ENCODE peak calls at places on chromosomes 7 and 10, in six cellular contexts. G is H9, O is tibial artery, S is heart right ventricle, M is IMR-90, L is cardiac muscle cell. K is an unnamed sample. For H3K27me3 and H3K4me1, the result is how much of the 10 kb centered on the place peaks cover.

GRCh38 chr10:102646610-102647432 is 2.5 kb downstream of the TRIM8 start:
- DNase-seq in G (no peak), O (peak), S (no peak), M (peak), L (peak), K (peak)

GRCh38 chr10:88114368-88114767 is 250.9 kb downstream of the PTEN start:
- DNase-seq in G (peak), O (peak), S (peak), M (peak), L (peak), K (no peak)

GRCh38 chr10:80356563-80356999 is at the start of the genes DYDC1 and DYDC2:
- DNase-seq in G (peak), O (no peak), S (peak), M (no peak), L (peak), K (peak)

GRCh38 chr10:66747451-66747850 is 178.4 kb upstream of the LRRTM3 start:
- DNase-seq in G (no peak), O (no peak), S (no peak), M (peak), L (peak), K (no peak)

GRCh38 chr7:130490888-130491771 is 755 bp upstream of the MEST start:
- DNase-seq in G (peak), O (no peak), S (peak), M (peak), L (peak), K (peak)

GRCh38 chr10:92822060-92822634 is 26.2 kb upstream of the EXOC6 start:
- DNase-seq in G (no peak), O (no peak), S (no peak), M (peak), L (peak), K (no peak)

GRCh38 chr7:120311028-120311788 is 38.2 kb downstream of the KCND2 start:
- DNase-seq in G (no peak), O (no peak), S (no peak), M (no peak), L (no peak), K (no peak)

GRCh38 chr7:23971031-23971430 is 261.0 kb downstream of the STK31 start:
- DNase-seq in G (no peak), O (no peak), S (no peak), M (no peak), L (no peak), K (no peak)

GRCh38 chr10:86229378-86229777 is 137.2 kb downstream of the GRID1 start:
- DNase-seq in G (no peak), O (no peak), S (no peak), M (no peak), L (no peak), K (no peak)

GRCh38 chr7:70408891-70409290 is 723.1 kb upstream of the GALNT17 start:
- DNase-seq in G (no peak), O (no peak), S (no peak), M (no peak), L (no peak), K (no peak)

GRCh38 chr10:58842860-58843376 is 330.2 kb downstream of the BICC1 start:
- DNase-seq in G (no peak), O (no peak), S (no peak), M (peak), L (no peak), K (no peak)

GRCh38 chr10:86600296-86600695 is 54.1 kb upstream of the OPN4 start:
- DNase-seq in G (no peak), O (no peak), S (no peak), M (no peak), L (no peak), K (no peak)

GRCh38 chr7:99137418-99138180 is 6.3 kb downstream of the SMURF1 start:
- DNase-seq in G (peak), O (no peak), S (no peak), M (peak), L (peak), K (no peak)

GRCh38 chr10:15817407-15818046 is 42.8 kb downstream of the MINDY3 start:
- DNase-seq in G (no peak), O (no peak), S (no peak), M (peak), L (peak), K (no peak)

GRCh38 chr7:131688738-131689661 is 132.6 kb upstream of the PODXL start:
- DNase-seq in G (peak), O (peak), S (peak), M (peak), L (peak), K (peak)

GRCh38 chr10:132674311-132674710 is 111.6 kb downstream of the NKX6-2 start:
- DNase-seq in G (peak), O (no peak), S (no peak), M (no peak), L (no peak), K (no peak)

GRCh38 chr7:145848691-145849090 is 267.9 kb upstream of the CNTNAP2 start:
- DNase-seq in G (peak), O (no peak), S (no peak), M (no peak), L (no peak), K (no peak)

GRCh38 chr7:139660317-139661042 is 117.3 kb downstream of the HIPK2 start:
- DNase-seq in G (no peak), O (no peak), S (no peak), M (no peak), L (no peak), K (peak)

GRCh38 chr10:67815571-67816059 is 22.4 kb downstream of the DNAJC12 start:
- DNase-seq in G (no peak), O (no peak), S (no peak), M (peak), L (peak), K (peak)

GRCh38 chr10:52394246-52394645 is 80.2 kb downstream of the DKK1 start:
- DNase-seq in G (no peak), O (no peak), S (no peak), M (no peak), L (no peak), K (no peak)

GRCh38 chr7:1105189-1105588 is 17.3 kb downstream of the GPER1 start:
- DNase-seq in G (no peak), O (no peak), S (no peak), M (no peak), L (no peak), K (no peak)

GRCh38 chr7:131513245-131514061 is 43.0 kb downstream of the PODXL start:
- DNase-seq in G (peak), O (peak), S (peak), M (peak), L (peak), K (peak)

GRCh38 chr10:79930267-79930666 is 18.6 kb downstream of the SFTPD start:
- DNase-seq in G (no peak), O (no peak), S (no peak), M (no peak), L (no peak), K (no peak)

DNA sequence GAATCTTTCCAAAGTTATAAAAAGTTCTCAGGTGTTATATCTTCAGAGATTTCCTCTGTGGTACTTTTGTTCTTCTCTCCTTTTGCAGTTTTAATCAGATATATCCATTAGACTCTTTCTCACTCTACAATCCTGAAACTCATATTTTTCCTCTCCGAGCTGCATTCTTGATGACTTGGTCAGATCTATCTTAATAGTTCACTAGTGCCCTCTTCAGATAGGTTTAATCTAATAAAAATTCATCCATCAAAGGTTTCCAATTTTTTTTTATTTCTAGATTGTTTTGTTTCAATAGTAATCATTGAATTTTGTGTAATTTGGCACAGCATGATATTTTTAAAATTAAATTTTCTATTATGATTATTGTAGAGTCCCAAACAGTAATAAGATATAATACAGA is 21.8 kb upstream of the DGKB start:
- DNase-seq in G (no peak), O (no peak), S (no peak), M (no peak), L (peak), K (no peak)
- TF ChIP-seq CTCF in G (no peak), O (no peak), S (peak), M (no peak), L (no peak), K (no peak)

GRCh38 chr7:150977382-150978135 is 562 bp downstream of the KCNH2 start:
- DNase-seq in G (no peak), O (no peak), S (no peak), M (no peak), L (no peak), K (no peak)
- H3K27me3 ChIP-seq in G (under half), O (half or more), S (under half), M (half or more), L (under half), K (under half)

DNA sequence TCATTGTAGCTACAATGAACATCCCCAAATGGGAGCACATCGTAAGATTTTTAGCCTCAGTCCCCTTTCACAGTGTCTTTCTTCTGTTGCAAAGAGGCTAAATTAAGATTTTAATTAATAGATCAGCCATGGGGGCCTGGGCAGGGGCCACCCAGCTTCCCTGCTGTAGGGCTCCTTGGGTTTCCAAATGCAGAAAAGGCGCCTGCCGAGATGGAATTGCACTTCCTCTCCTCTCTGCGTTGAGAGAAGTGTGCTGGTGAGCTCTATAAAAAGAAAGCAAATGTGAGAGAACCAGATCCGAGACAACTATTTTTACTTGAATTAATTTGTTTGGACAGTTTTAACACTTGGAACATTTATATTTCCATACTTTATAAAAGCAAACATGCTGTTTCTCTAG is 998.2 kb downstream of the LRMDA start:
- DNase-seq in G (no peak), O (no peak), S (peak), M (no peak), L (no peak), K (no peak)
- H3K4me1 ChIP-seq in G (under half), O (under half), S (under half), M (under half), L (under half), K (under half)

GRCh38 chr7:44772440-44772839 is 23.8 kb downstream of the ZMIZ2 start:
- DNase-seq in G (no peak), O (no peak), S (no peak), M (no peak), L (no peak), K (no peak)

GRCh38 chr7:44771358-44771757 is 22.7 kb downstream of the ZMIZ2 start:
- DNase-seq in G (no peak), O (no peak), S (no peak), M (no peak), L (no peak), K (no peak)

GRCh38 chr7:44775383-44776107 is 20.9 kb upstream of the PPIA start:
- DNase-seq in G (no peak), O (no peak), S (no peak), M (no peak), L (no peak), K (no peak)

GRCh38 chr7:44769381-44770209 is 20.9 kb downstream of the ZMIZ2 start:
- DNase-seq in G (no peak), O (no peak), S (peak), M (peak), L (peak), K (no peak)

DNA sequence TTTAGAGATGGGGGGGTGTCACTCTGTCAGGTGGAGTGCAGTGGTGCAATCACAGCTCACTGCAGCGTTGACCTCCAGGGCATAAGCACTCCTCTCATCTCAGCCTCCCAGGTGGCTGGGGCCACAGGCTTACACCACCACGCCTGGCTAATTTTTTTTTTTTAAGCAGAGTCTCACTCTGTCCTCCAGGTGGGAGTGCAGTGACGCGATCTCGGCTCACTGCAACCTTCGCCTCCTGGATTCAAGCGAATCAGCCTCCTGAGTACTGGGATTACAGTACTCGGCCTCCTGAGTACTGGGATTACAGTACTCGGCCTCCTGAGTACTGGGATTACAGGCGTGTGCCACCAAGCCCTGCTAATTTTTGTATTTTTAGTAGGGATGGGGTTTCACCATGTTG is 23.6 kb upstream of the PPIA start:
- DNase-seq in G (peak), O (no peak), S (no peak), M (no peak), L (no peak), K (no peak)
- TF ChIP-seq CTCF in G (peak), O (no peak), S (no peak), M (no peak), L (no peak), K (no peak)

GRCh38 chr7:18087687-18088078 is 60.0 kb upstream of the PRPS1L1 start:
- DNase-seq in G (peak), O (no peak), S (no peak), M (no peak), L (no peak), K (no peak)
- H3K27me3 ChIP-seq in G (under half), O (under half), S (under half), M (under half), L (under half), K (under half)